ENCODE peak calls at places on chromosomes 4 and X, in five cellular contexts. H, D, Q, U and A are unnamed samples.

GRCh38 chrX:19658030-19658429 is 142.7 kb upstream of the MAP3K15 start:
- DNase-seq in H (no peak), D (no peak), Q (no peak), U (no peak), A (no peak)

GRCh38 chr4:5757536-5757935 is 46.5 kb downstream of the EVC start:
- DNase-seq in H (no peak), D (no peak), Q (no peak), U (no peak), A (no peak)

GRCh38 chr4:7172946-7173345 is 19.4 kb upstream of the SORCS2 start:
- DNase-seq in H (peak), D (no peak), Q (no peak), U (no peak), A (no peak)

GRCh38 chr4:101237773-101238172 is 109.6 kb downstream of the PPP3CA start:
- DNase-seq in H (no peak), D (no peak), Q (no peak), U (no peak), A (no peak)

GRCh38 chrX:97547873-97548578 is 664.3 kb downstream of the RPA4 start:
- DNase-seq in H (no peak), D (no peak), Q (peak), U (no peak), A (no peak)

GRCh38 chrX:5915783-5916182 is 312.9 kb downstream of the NLGN4X start:
- DNase-seq in H (no peak), D (no peak), Q (no peak), U (no peak), A (no peak)

GRCh38 chr4:1898681-1899080 is 27.5 kb downstream of the NSD2 start:
- DNase-seq in H (no peak), D (no peak), Q (no peak), U (no peak), A (no peak)

GRCh38 chr4:48509543-48509942 is 19.5 kb downstream of the ZAR1 start:
- DNase-seq in H (no peak), D (no peak), Q (no peak), U (no peak), A (no peak)

GRCh38 chr4:148998719-148999118 is 556.5 kb upstream of the NR3C2 start:
- DNase-seq in H (no peak), D (no peak), Q (peak), U (no peak), A (no peak)

GRCh38 chr4:176780995-176781738 is 11.6 kb downstream of the VEGFC start:
- DNase-seq in H (no peak), D (no peak), Q (peak), U (no peak), A (no peak)

GRCh38 chr4:1290165-1290977 is 680 bp downstream of the MAEA start:
- DNase-seq in H (no peak), D (no peak), Q (no peak), U (peak), A (no peak)

GRCh38 chrX:78643106-78643505 is 16.0 kb downstream of the RTL3 start:
- DNase-seq in H (no peak), D (no peak), Q (peak), U (no peak), A (no peak)

GRCh38 chr4:162911349-162911748 is 255.3 kb downstream of the NAF1 start:
- DNase-seq in H (no peak), D (no peak), Q (no peak), U (no peak), A (no peak)

GRCh38 chr4:173370130-173370476 is 651 bp upstream of the SAP30 start:
- DNase-seq in H (peak), D (peak), Q (no peak), U (no peak), A (no peak)

GRCh38 chrX:4547218-4547836 is 833.9 kb upstream of the PRKX start:
- DNase-seq in H (no peak), D (no peak), Q (peak), U (no peak), A (peak)

GRCh38 chrX:83819304-83819703 is 41.6 kb upstream of the CYLC1 start:
- DNase-seq in H (no peak), D (no peak), Q (no peak), U (no peak), A (no peak)

GRCh38 chrX:38941675-38942074 is 140.4 kb downstream of the MID1IP1 start:
- DNase-seq in H (no peak), D (no peak), Q (peak), U (no peak), A (no peak)

GRCh38 chr4:26161030-26161824 is 159.6 kb upstream of the RBPJ start:
- DNase-seq in H (no peak), D (no peak), Q (no peak), U (no peak), A (no peak)

GRCh38 chr4:112516401-112517066 is 554 bp upstream of the NEUROG2 start:
- DNase-seq in H (no peak), D (no peak), Q (no peak), U (no peak), A (no peak)

GRCh38 chr4:69718376-69719293 is 41.8 kb downstream of the SULT1B1 start:
- DNase-seq in H (no peak), D (no peak), Q (peak), U (no peak), A (no peak)

GRCh38 chrX:48580662-48581061 is 6.4 kb downstream of the RBM3 start:
- DNase-seq in H (no peak), D (no peak), Q (no peak), U (peak), A (no peak)

GRCh38 chr4:88059781-88060180 is 52.3 kb downstream of the PKD2 start:
- DNase-seq in H (no peak), D (no peak), Q (no peak), U (no peak), A (no peak)

GRCh38 chr4:5050520-5050955 is 742 bp upstream of the STK32B start:
- DNase-seq in H (peak), D (peak), Q (peak), U (peak), A (peak)

GRCh38 chr4:122739174-122739573 is 6.7 kb downstream of the BBS12 start:
- DNase-seq in H (no peak), D (no peak), Q (peak), U (no peak), A (peak)

GRCh38 chr4:137361756-137362470 is 170.4 kb downstream of the PCDH18 start:
- DNase-seq in H (no peak), D (no peak), Q (no peak), U (no peak), A (no peak)

GRCh38 chrX:132041016-132041415 is 17.9 kb downstream of the STK26 start:
- DNase-seq in H (no peak), D (no peak), Q (peak), U (no peak), A (no peak)

GRCh38 chr4:24794111-24794860 is 1.1 kb upstream of the SOD3 start:
- DNase-seq in H (peak), D (no peak), Q (peak), U (no peak), A (peak)

GRCh38 chr4:118811832-118812231 is 24.1 kb downstream of the SEC24D start:
- DNase-seq in H (no peak), D (no peak), Q (no peak), U (no peak), A (no peak)

GRCh38 chr4:55318135-55318534 is 27.9 kb upstream of the SRD5A3 start:
- DNase-seq in H (no peak), D (no peak), Q (peak), U (no peak), A (no peak)

GRCh38 chrX:153573999-153574398 is 24.9 kb downstream of the CCNQ start:
- DNase-seq in H (no peak), D (no peak), Q (no peak), U (no peak), A (no peak)

GRCh38 chr4:91113130-91113706 is 986.0 kb downstream of the CCSER1 start:
- DNase-seq in H (no peak), D (no peak), Q (peak), U (no peak), A (no peak)

GRCh38 chr4:102299708-102300107 is 45.6 kb downstream of the SLC39A8 start:
- DNase-seq in H (no peak), D (peak), Q (peak), U (peak), A (peak)

GRCh38 chr4:82705169-82705568 is 93.4 kb downstream of the SCD5 start:
- DNase-seq in H (no peak), D (no peak), Q (no peak), U (no peak), A (no peak)

GRCh38 chrX:1451251-1451675 is 1.4 kb downstream of the ASMTL start:
- DNase-seq in H (no peak), D (no peak), Q (no peak), U (no peak), A (no peak)

GRCh38 chr4:109433281-109434006 is at the start of gene SEC24B:
- DNase-seq in H (peak), D (peak), Q (peak), U (peak), A (peak)

GRCh38 chr4:4486969-4487368 is 54.9 kb downstream of the STX18 start:
- DNase-seq in H (no peak), D (no peak), Q (no peak), U (no peak), A (no peak)

DNA sequence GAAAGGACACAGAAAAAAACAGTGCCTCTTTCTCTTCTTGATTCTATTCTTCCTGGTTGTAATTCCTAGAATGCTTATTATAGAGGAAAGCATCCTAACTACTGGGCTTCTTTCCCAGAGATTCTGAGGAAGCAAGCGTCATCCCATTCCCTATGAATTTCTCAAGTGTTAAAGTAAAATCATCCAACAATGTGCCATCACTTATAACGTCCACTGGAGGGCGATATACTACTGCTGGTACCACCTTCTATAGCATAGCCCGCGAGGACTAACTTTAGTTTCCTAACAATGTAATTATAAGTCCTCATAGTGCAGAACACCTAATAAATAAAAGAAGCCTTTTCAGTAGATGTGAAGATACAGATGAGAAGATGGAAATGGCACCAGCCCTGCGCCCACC is 4.4 kb downstream of the CENPVL3 start:
- DNase-seq in H (no peak), D (no peak), Q (peak), U (no peak), A (peak)
- H3K4me3 ChIP-seq in H (no peak), D (no peak), Q (no peak), U (no peak), A (no peak)

GRCh38 chrX:130084651-130085237 is 25.6 kb downstream of the ELF4 start:
- DNase-seq in H (no peak), D (no peak), Q (no peak), U (no peak), A (no peak)
- H3K4me3 ChIP-seq in H (no peak), D (no peak), Q (no peak), U (no peak), A (no peak)

GRCh38 chr4:77418333-77418732 is 187.3 kb upstream of the CXCL13 start:
- DNase-seq in H (no peak), D (no peak), Q (peak), U (no peak), A (no peak)

GRCh38 chr4:77415689-77416088 is 189.9 kb upstream of the CXCL13 start:
- DNase-seq in H (no peak), D (no peak), Q (no peak), U (no peak), A (no peak)
- H3K4me3 ChIP-seq in H (no peak), D (no peak), Q (no peak), U (no peak), A (no peak)

GRCh38 chrX:33175201-33175600 is 36.1 kb downstream of the DMD start:
- DNase-seq in H (no peak), D (no peak), Q (no peak), U (no peak), A (no peak)

GRCh38 chrX:33171071-33171470 is 40.3 kb downstream of the DMD start:
- DNase-seq in H (no peak), D (no peak), Q (no peak), U (no peak), A (no peak)
- H3K4me3 ChIP-seq in H (no peak), D (no peak), Q (no peak), U (no peak), A (no peak)

DNA sequence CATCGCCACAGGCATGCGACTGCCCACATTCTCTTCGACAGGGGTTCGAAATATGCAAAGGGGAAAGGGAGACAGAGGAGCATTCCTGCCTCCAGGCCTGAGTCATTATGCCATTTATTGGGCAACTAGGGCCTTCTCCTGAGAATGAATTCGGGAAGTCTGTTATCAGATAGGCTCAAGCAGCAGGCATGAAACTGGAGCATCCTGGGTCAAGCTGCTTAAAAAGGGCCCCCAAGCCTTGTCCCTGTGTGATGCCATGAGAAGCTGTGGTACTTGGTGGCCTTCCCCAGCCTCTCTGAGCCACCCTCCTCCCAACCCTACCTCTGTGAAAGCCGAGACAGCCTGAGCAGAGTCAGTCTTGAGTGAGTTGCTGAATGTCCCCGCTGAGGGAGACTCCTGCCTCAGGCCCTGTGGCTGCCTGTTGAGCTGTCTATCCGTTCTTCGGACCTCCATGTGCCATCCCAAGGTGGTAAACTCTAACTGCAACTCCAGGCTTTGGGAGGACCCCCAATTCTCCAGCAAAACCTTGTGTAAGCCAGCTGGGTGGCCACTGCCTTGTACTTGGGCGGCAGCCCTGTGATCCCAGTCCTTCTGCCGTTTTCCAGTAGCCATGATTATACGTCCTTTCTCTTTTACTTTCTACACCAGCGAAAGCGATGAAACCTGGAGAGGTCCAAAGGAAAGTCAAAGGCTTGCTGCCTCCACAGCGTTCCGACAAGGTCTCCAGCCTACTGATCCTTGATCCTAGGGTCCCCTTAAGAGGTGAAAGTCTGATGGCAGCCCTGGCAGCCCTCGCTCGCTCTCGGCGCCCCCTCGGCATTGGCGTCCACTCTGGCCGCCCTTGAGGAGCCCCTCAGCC is 37.7 kb downstream of the NBDY start:
- DNase-seq in H (no peak), D (no peak), Q (peak), U (no peak), A (no peak)
- H3K4me3 ChIP-seq in H (no peak), D (no peak), Q (no peak), U (no peak), A (peak)

GRCh38 chr4:13705521-13706035 is 78.1 kb upstream of the BOD1L1 start:
- DNase-seq in H (no peak), D (peak), Q (no peak), U (no peak), A (no peak)
- H3K4me3 ChIP-seq in H (no peak), D (no peak), Q (no peak), U (no peak), A (no peak)

GRCh38 chrX:130171446-130172126 is at the start of gene RAB33A:
- DNase-seq in H (no peak), D (no peak), Q (peak), U (no peak), A (no peak)

GRCh38 chrX:130174937-130175336 is 3.2 kb downstream of the RAB33A start:
- DNase-seq in H (no peak), D (no peak), Q (no peak), U (no peak), A (no peak)

GRCh38 chrX:130172127-130172834 is 519 bp downstream of the RAB33A start:
- DNase-seq in H (no peak), D (no peak), Q (no peak), U (no peak), A (no peak)

GRCh38 chrX:130174051-130174704 is 2.4 kb downstream of the RAB33A start:
- DNase-seq in H (peak), D (peak), Q (peak), U (no peak), A (peak)

DNA sequence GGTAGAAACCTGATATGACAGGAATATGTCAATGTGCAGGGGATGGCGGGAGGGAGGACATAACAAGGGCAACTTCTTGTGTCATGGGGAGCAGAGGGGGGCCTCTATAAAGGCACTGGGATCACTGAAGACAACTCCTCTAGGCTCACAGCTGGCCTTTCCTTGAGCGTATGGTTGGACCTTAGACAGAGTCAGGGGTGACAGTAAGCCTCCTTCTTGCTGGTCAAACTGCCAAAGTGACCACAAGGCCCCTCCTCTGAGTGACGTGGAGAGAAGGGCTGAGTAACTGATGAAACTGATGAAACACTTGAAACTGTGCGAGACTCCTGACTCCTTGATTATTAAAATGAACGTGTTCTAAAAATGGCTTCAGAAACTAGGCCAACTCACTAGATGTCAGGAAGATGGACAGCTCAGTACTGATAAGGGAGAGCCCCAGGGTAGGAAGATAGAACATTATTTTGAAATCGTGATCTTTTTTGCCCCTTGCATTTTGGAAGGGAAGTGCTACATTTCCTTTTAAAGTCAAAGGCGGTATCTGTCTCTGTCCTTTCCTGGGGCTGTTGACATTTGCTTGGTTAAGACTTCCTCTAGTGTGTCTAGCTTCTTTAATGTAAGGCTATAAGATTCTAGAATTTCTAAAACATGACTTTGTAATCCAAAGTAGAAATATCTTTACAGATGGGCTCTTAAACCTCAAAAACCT is 1.6 kb downstream of the RAB33A start:
- DNase-seq in H (peak), D (peak), Q (peak), U (no peak), A (peak)
- H3K4me3 ChIP-seq in H (no peak), D (no peak), Q (no peak), U (no peak), A (no peak)